ENCODE peak calls at places on chromosomes 5 and 9, in four cellular contexts. J, A, K and L are unnamed samples.

GRCh38 chr9:32456564-32456963 is 69.4 kb downstream of the RIGI start:
- DNase-seq in J (no peak), A (no peak), K (no peak), L (no peak)

GRCh38 chr9:15272377-15272928 is 34.6 kb downstream of the TTC39B start:
- DNase-seq in J (no peak), A (no peak), K (no peak), L (no peak)

GRCh38 chr5:56534102-56534501 is 281.2 kb upstream of the MAP3K1 start:
- DNase-seq in J (no peak), A (no peak), K (no peak), L (no peak)

GRCh38 chr5:10453564-10453963 is 11.9 kb downstream of the ROPN1L start:
- DNase-seq in J (peak), A (no peak), K (no peak), L (no peak)

GRCh38 chr9:134286513-134287245 is 39.6 kb upstream of the RXRA start:
- DNase-seq in J (peak), A (no peak), K (peak), L (no peak)

GRCh38 chr5:128464596-128464995 is 73.4 kb downstream of the FBN2 start:
- DNase-seq in J (peak), A (no peak), K (no peak), L (no peak)

GRCh38 chr9:14813336-14814020 is 90.9 kb upstream of the CER1 start:
- DNase-seq in J (no peak), A (no peak), K (no peak), L (no peak)

GRCh38 chr5:539469-540214 is 15.4 kb upstream of the SLC9A3 start:
- DNase-seq in J (peak), A (no peak), K (peak), L (no peak)

GRCh38 chr9:112761912-112762651 is 11.5 kb downstream of the SNX30 start:
- DNase-seq in J (no peak), A (no peak), K (no peak), L (no peak)

GRCh38 chr9:7209990-7210389 is 452.2 kb downstream of the KDM4C start:
- DNase-seq in J (no peak), A (no peak), K (no peak), L (no peak)

GRCh38 chr5:139637438-139638089 is 10.6 kb upstream of the CXXC5 start:
- DNase-seq in J (peak), A (no peak), K (peak), L (peak)

GRCh38 chr9:78812665-78813064 is 515.7 kb downstream of the PSAT1 start:
- DNase-seq in J (no peak), A (no peak), K (no peak), L (no peak)

GRCh38 chr5:154351566-154351965 is 94.2 kb upstream of the SAP30L start:
- DNase-seq in J (no peak), A (no peak), K (no peak), L (no peak)

GRCh38 chr5:96657068-96657467 is 5.1 kb upstream of the CAST start:
- DNase-seq in J (no peak), A (no peak), K (no peak), L (no peak)

GRCh38 chr9:3880851-3881250 is 355.1 kb upstream of the RFX3 start:
- DNase-seq in J (no peak), A (no peak), K (no peak), L (no peak)

GRCh38 chr5:41270423-41271251 is 57.3 kb upstream of the C6 start:
- DNase-seq in J (no peak), A (no peak), K (no peak), L (no peak)

GRCh38 chr5:96614110-96614691 is 48.0 kb upstream of the CAST start:
- DNase-seq in J (no peak), A (no peak), K (no peak), L (no peak)

GRCh38 chr5:139747583-139748504 is 47.8 kb upstream of the PSD2 start:
- DNase-seq in J (peak), A (no peak), K (peak), L (peak)

GRCh38 chr5:157306690-157307089 is 40.8 kb downstream of the CYFIP2 start:
- DNase-seq in J (no peak), A (no peak), K (no peak), L (no peak)

GRCh38 chr5:14038341-14038959 is 94.0 kb upstream of the DNAH5 start:
- DNase-seq in J (no peak), A (no peak), K (no peak), L (no peak)

GRCh38 chr9:34190996-34191892 is 12.4 kb downstream of the UBAP1 start:
- DNase-seq in J (no peak), A (no peak), K (no peak), L (no peak)

GRCh38 chr9:122780026-122780425 is 8.7 kb upstream of the OR5C1 start:
- DNase-seq in J (no peak), A (no peak), K (no peak), L (no peak)

GRCh38 chr5:172770374-172770674 is 671 bp downstream of the DUSP1 start:
- DNase-seq in J (peak), A (no peak), K (no peak), L (peak)

GRCh38 chr5:172768098-172768572 is 2.9 kb downstream of the DUSP1 start:
- DNase-seq in J (no peak), A (no peak), K (no peak), L (no peak)

GRCh38 chr5:172768573-172769323 is 2.2 kb downstream of the DUSP1 start:
- DNase-seq in J (no peak), A (no peak), K (no peak), L (no peak)

GRCh38 chr5:172769598-172770373 is 1.2 kb downstream of the DUSP1 start:
- DNase-seq in J (no peak), A (no peak), K (peak), L (no peak)

DNA sequence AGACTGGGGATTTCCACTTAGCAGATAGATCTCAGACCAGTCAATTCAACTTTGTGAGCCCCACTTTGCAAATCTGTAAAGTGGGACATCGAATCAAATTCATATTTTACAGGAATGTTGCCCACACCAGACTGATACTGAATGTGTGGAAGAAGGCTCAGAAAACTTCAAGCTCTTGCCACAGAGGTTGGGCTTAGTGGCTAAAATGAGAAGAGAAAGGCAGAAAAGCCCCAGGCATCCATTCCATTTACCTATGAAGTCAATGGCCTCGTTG is 1.7 kb downstream of the DUSP1 start:
- DNase-seq in J (no peak), A (no peak), K (no peak), L (no peak)
- TF ChIP-seq CTCF in J (no peak), A (no peak), K (no peak), L (no peak)

GRCh38 chr5:135318924-135319323 is 80.1 kb downstream of the MACROH2A1 start:
- DNase-seq in J (no peak), A (no peak), K (no peak), L (no peak)

GRCh38 chr5:135319458-135319857 is 79.6 kb downstream of the MACROH2A1 start:
- DNase-seq in J (no peak), A (no peak), K (no peak), L (no peak)

GRCh38 chr5:135320718-135321484 is 78.1 kb downstream of the MACROH2A1 start:
- DNase-seq in J (peak), A (no peak), K (no peak), L (no peak)

GRCh38 chr5:135318037-135318436 is 81.0 kb downstream of the MACROH2A1 start:
- DNase-seq in J (no peak), A (no peak), K (no peak), L (no peak)

GRCh38 chr5:135319928-135320606 is 79.0 kb downstream of the MACROH2A1 start:
- DNase-seq in J (peak), A (no peak), K (no peak), L (no peak)
- TF ChIP-seq CTCF in J (no peak), A (no peak), K (no peak), L (no peak)

GRCh38 chr9:127886401-127886972 is 9.0 kb upstream of the AK1 start:
- DNase-seq in J (peak), A (no peak), K (no peak), L (no peak)

GRCh38 chr9:127884976-127885490 is 7.6 kb upstream of the AK1 start:
- DNase-seq in J (no peak), A (no peak), K (no peak), L (no peak)

GRCh38 chr9:127885508-127886281 is 8.2 kb upstream of the AK1 start:
- DNase-seq in J (no peak), A (no peak), K (no peak), L (no peak)

GRCh38 chr9:127890053-127890452 is 9.3 kb downstream of the ST6GALNAC6 start:
- DNase-seq in J (no peak), A (no peak), K (no peak), L (no peak)

GRCh38 chr9:127887792-127888191 is 10.3 kb upstream of the AK1 start:
- DNase-seq in J (no peak), A (no peak), K (no peak), L (no peak)
- TF ChIP-seq CTCF in J (no peak), A (peak), K (no peak), L (no peak)

DNA sequence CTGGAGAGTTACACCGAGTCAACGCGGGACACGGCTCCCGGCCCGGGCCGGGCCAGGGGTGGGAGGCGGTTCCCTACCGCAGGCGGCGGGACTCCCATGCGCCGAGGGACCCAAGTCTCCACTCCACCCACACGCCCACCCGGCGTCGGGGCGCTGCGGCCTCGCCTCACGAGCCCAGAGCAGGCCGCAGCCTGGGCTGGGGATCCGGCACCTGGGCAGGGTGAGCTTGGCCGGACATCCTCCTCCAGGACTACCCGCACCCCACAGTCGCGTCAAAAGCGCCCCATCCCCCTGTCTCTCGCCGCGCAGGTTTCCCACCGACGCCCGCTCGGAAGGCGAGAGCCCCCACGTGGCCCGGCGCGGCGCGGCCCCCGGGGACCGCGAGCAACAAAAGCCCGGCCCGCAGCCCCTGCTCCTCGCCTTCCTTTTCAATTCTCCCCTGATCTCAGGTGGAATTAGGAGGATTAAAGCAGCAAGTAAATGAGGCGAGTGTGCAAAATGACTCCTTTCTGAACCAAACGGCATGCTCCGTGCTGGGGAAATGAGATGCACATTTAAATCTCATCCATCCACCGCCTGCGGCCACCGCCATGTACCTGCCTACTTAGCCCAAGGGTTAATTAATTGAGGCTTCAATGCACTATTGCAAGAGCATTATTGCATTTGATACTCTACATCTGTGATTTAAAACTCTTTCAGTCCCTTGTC is 196.6 kb upstream of the TBCA start:
- DNase-seq in J (peak), A (no peak), K (no peak), L (peak)
- TF ChIP-seq CTCF in J (no peak), A (no peak), K (no peak), L (no peak)